ENCODE peak calls at places on chromosome 3, in six cellular contexts. P, A, B, Y, H and M are unnamed samples.
A peak's percentile ranks its signal among the peaks of the same experiment; 100 is the strongest.

GRCh38 chr3:10738688-10739372 is 77.2 kb upstream of the SLC6A11 start:
- DNase-seq in Y (no peak), P (peak; percentile 72), B (peak; percentile 36), H (peak; percentile 71), A (peak; percentile 61), M (no peak)

GRCh38 chr3:72962317-72962716 is 34.3 kb upstream of the PPP4R2 start:
- DNase-seq in B (no peak), H (no peak), A (no peak), Y (no peak), P (no peak), M (no peak)

GRCh38 chr3:53998980-53999379 is 107.3 kb upstream of the SELENOK start:
- DNase-seq in H (no peak), P (no peak), A (no peak), B (no peak), Y (no peak), M (no peak)

GRCh38 chr3:66948853-66949252 is 49.3 kb upstream of the KBTBD8 start:
- DNase-seq in P (no peak), H (no peak), A (peak; percentile 10), B (no peak), Y (no peak), M (no peak)

GRCh38 chr3:30895329-30895728 is 868 bp upstream of the GADL1 start:
- DNase-seq in A (no peak), P (no peak), Y (no peak), H (no peak), B (no peak), M (no peak)

GRCh38 chr3:45878124-45878523 is 8.2 kb upstream of the CCR9 start:
- DNase-seq in B (no peak), Y (no peak), P (no peak), A (no peak), H (no peak), M (no peak)

GRCh38 chr3:170429050-170429449 is 10.4 kb downstream of the CLDN11 start:
- DNase-seq in P (no peak), H (no peak), Y (no peak), A (peak; percentile 56), B (peak; percentile 77), M (no peak)

GRCh38 chr3:133191818-133192217 is 153.6 kb downstream of the TMEM108 start:
- DNase-seq in P (no peak), B (no peak), Y (no peak), A (no peak), H (no peak), M (no peak)

GRCh38 chr3:185060655-185061054 is 92.2 kb downstream of the C3orf70 start:
- DNase-seq in P (no peak), Y (no peak), B (no peak), H (no peak), A (no peak), M (no peak)

GRCh38 chr3:99532246-99532645 is 106.1 kb upstream of the COL8A1 start:
- DNase-seq in Y (no peak), A (peak; percentile 36), H (no peak), B (peak; percentile 89), P (peak; percentile 10), M (no peak)

GRCh38 chr3:50616003-50616769 is 765 bp upstream of the MAPKAPK3 start:
- DNase-seq in A (peak; percentile 82), B (peak; percentile 71), P (peak; percentile 76), Y (no peak), H (peak; percentile 83), M (no peak)

GRCh38 chr3:64863811-64864210 is 176.0 kb upstream of the ADAMTS9 start:
- DNase-seq in A (no peak), H (no peak), Y (no peak), B (no peak), P (no peak), M (no peak)

GRCh38 chr3:114645392-114645791 is 351.6 kb downstream of the TIGIT start:
- DNase-seq in A (no peak), H (no peak), P (no peak), B (peak; percentile 77), Y (no peak), M (no peak)

GRCh38 chr3:134803051-134803505 is 8.0 kb downstream of the EPHB1 start:
- DNase-seq in Y (no peak), A (peak; percentile 26), H (no peak), B (no peak), P (no peak), M (no peak)

GRCh38 chr3:112101946-112102345 is 15.8 kb downstream of the C3orf52 start:
- DNase-seq in B (peak; percentile 30), P (no peak), H (no peak), Y (peak; percentile 91), A (peak; percentile 83), M (peak; percentile 66)

GRCh38 chr3:71341721-71342120 is 241.8 kb downstream of the FOXP1 start:
- DNase-seq in H (no peak), P (no peak), A (no peak), Y (no peak), B (peak; percentile 80), M (peak; percentile 63)

GRCh38 chr3:69403406-69403934 is 17.6 kb upstream of the FRMD4B start:
- DNase-seq in Y (no peak), A (no peak), B (no peak), P (no peak), H (no peak), M (no peak)

GRCh38 chr3:49787536-49787935 is 1.2 kb upstream of the IP6K1 start:
- DNase-seq in P (no peak), Y (no peak), A (no peak), H (no peak), B (no peak), M (no peak)

GRCh38 chr3:49966233-49966942 is 26.4 kb downstream of the RBM6 start:
- DNase-seq in P (no peak), A (peak; percentile 36), H (no peak), B (no peak), Y (no peak), M (no peak)

GRCh38 chr3:30578479-30578878 is 27.9 kb upstream of the TGFBR2 start:
- DNase-seq in B (peak; percentile 97), A (no peak), H (peak; percentile 49), Y (peak; percentile 29), P (no peak), M (peak; percentile 90)

GRCh38 chr3:84772841-84773240 is 185.9 kb upstream of the CADM2 start:
- DNase-seq in H (no peak), Y (no peak), B (peak; percentile 5), P (no peak), A (peak; percentile 68), M (no peak)

GRCh38 chr3:39216176-39216790 is 23.9 kb upstream of the XIRP1 start:
- DNase-seq in B (peak; percentile 26), A (no peak), P (no peak), Y (no peak), H (no peak), M (no peak)

GRCh38 chr3:58659051-58659675 is 7.4 kb downstream of the FAM3D start:
- DNase-seq in Y (no peak), H (no peak), A (peak; percentile 21), B (peak; percentile 12), P (no peak), M (no peak)